ENCODE peak calls at places on chromosomes 11 and 22, in five cellular contexts. One of them, this sample, is unnamed. For H3K4me1, the result is how much of the 10 kb centered on the place peaks cover.

GRCh38 chr22:49657275-49657973 is 170.2 kb downstream of the BRD1 start:
- DNase-seq in heart right ventricle: peak
- DNase-seq in ascending aorta: no peak
- DNase-seq in HAP-1: peak
- DNase-seq in sigmoid colon: peak
- DNase-seq in this sample: peak

GRCh38 chr11:64298966-64299846 is 952 bp upstream of the CATSPERZ start:
- DNase-seq in ascending aorta: no peak
- DNase-seq in HAP-1: no peak
- DNase-seq in sigmoid colon: peak
- DNase-seq in heart right ventricle: peak
- DNase-seq in this sample: no peak

GRCh38 chr22:45336971-45337431 is 27.3 kb downstream of the FAM118A start:
- DNase-seq in sigmoid colon: peak
- DNase-seq in heart right ventricle: peak
- DNase-seq in ascending aorta: peak
- DNase-seq in HAP-1: no peak
- DNase-seq in this sample: peak

GRCh38 chr11:130206141-130206540 is 46.6 kb downstream of the ST14 start:
- DNase-seq in HAP-1: no peak
- DNase-seq in heart right ventricle: no peak
- DNase-seq in sigmoid colon: peak
- DNase-seq in ascending aorta: no peak
- DNase-seq in this sample: no peak

GRCh38 chr22:48333816-48334735 is 1493.6 kb downstream of the BRD1 start:
- DNase-seq in ascending aorta: no peak
- DNase-seq in HAP-1: no peak
- DNase-seq in heart right ventricle: no peak
- DNase-seq in sigmoid colon: no peak
- DNase-seq in this sample: no peak

GRCh38 chr22:26362471-26362870 is 66.6 kb upstream of the ASPHD2 start:
- DNase-seq in heart right ventricle: no peak
- DNase-seq in sigmoid colon: no peak
- DNase-seq in ascending aorta: no peak
- DNase-seq in HAP-1: no peak
- DNase-seq in this sample: no peak

GRCh38 chr11:112751312-112751711 is 209.9 kb upstream of the NCAM1 start:
- DNase-seq in ascending aorta: no peak
- DNase-seq in sigmoid colon: peak
- DNase-seq in heart right ventricle: peak
- DNase-seq in HAP-1: no peak
- DNase-seq in this sample: no peak

GRCh38 chr11:2725367-2726300 is 25.8 kb upstream of the KCNQ1OT1 start:
- DNase-seq in HAP-1: no peak
- DNase-seq in ascending aorta: no peak
- DNase-seq in heart right ventricle: peak
- DNase-seq in sigmoid colon: peak
- DNase-seq in this sample: no peak

GRCh38 chr11:95108671-95109551 is 19.3 kb downstream of the ENDOD1 start:
- DNase-seq in ascending aorta: no peak
- DNase-seq in heart right ventricle: no peak
- DNase-seq in sigmoid colon: no peak
- DNase-seq in HAP-1: no peak
- DNase-seq in this sample: no peak

GRCh38 chr22:40728731-40729189 is 49.5 kb downstream of the MCHR1 start:
- DNase-seq in HAP-1: no peak
- DNase-seq in ascending aorta: no peak
- DNase-seq in heart right ventricle: no peak
- DNase-seq in sigmoid colon: no peak
- DNase-seq in this sample: peak

GRCh38 chr11:2320591-2321310 is 18.9 kb downstream of the TSPAN32 start:
- DNase-seq in heart right ventricle: no peak
- DNase-seq in ascending aorta: no peak
- DNase-seq in sigmoid colon: no peak
- DNase-seq in HAP-1: no peak
- DNase-seq in this sample: no peak

GRCh38 chr11:16166571-16166970 is 189.8 kb downstream of the SOX6 start:
- DNase-seq in HAP-1: no peak
- DNase-seq in sigmoid colon: no peak
- DNase-seq in ascending aorta: no peak
- DNase-seq in heart right ventricle: no peak
- DNase-seq in this sample: no peak

GRCh38 chr11:65442952-65443351 is 20.4 kb downstream of the NEAT1 start:
- DNase-seq in ascending aorta: no peak
- DNase-seq in HAP-1: no peak
- DNase-seq in sigmoid colon: no peak
- DNase-seq in heart right ventricle: no peak
- DNase-seq in this sample: no peak

GRCh38 chr11:117936973-117937372 is 7.8 kb upstream of the TMPRSS13 start:
- DNase-seq in sigmoid colon: no peak
- DNase-seq in HAP-1: no peak
- DNase-seq in heart right ventricle: no peak
- DNase-seq in ascending aorta: no peak
- DNase-seq in this sample: no peak

GRCh38 chr11:90246468-90246867 is 23.6 kb upstream of the CHORDC1 start:
- DNase-seq in heart right ventricle: no peak
- DNase-seq in sigmoid colon: no peak
- DNase-seq in ascending aorta: no peak
- DNase-seq in HAP-1: no peak
- DNase-seq in this sample: no peak

GRCh38 chr11:76655466-76656086 is 15.0 kb downstream of the LRRC32 start:
- DNase-seq in HAP-1: no peak
- DNase-seq in heart right ventricle: no peak
- DNase-seq in ascending aorta: no peak
- DNase-seq in sigmoid colon: peak
- DNase-seq in this sample: no peak

GRCh38 chr11:61815790-61816735 is 740 bp downstream of the FADS1 start:
- DNase-seq in HAP-1: peak
- DNase-seq in heart right ventricle: peak
- DNase-seq in ascending aorta: peak
- DNase-seq in sigmoid colon: peak
- DNase-seq in this sample: no peak

GRCh38 chr11:1823376-1824220 is 11.2 kb upstream of the SYT8 start:
- DNase-seq in sigmoid colon: no peak
- DNase-seq in ascending aorta: no peak
- DNase-seq in HAP-1: no peak
- DNase-seq in heart right ventricle: no peak
- DNase-seq in this sample: no peak

GRCh38 chr22:35315855-35316745 is 16.4 kb downstream of the TOM1 start:
- DNase-seq in HAP-1: no peak
- DNase-seq in ascending aorta: no peak
- DNase-seq in heart right ventricle: peak
- DNase-seq in sigmoid colon: peak
- DNase-seq in this sample: no peak

GRCh38 chr11:27373856-27374602 is 11.0 kb upstream of the CCDC34 start:
- DNase-seq in heart right ventricle: no peak
- DNase-seq in sigmoid colon: no peak
- DNase-seq in ascending aorta: no peak
- DNase-seq in HAP-1: no peak
- DNase-seq in this sample: no peak

GRCh38 chr11:111561801-111562325 is 21.3 kb downstream of the LAYN start:
- DNase-seq in HAP-1: no peak
- DNase-seq in sigmoid colon: no peak
- DNase-seq in ascending aorta: no peak
- DNase-seq in heart right ventricle: no peak
- DNase-seq in this sample: no peak

GRCh38 chr22:19758896-19759458 is 1.6 kb upstream of the TBX1 start:
- DNase-seq in heart right ventricle: no peak
- DNase-seq in HAP-1: no peak
- DNase-seq in sigmoid colon: no peak
- DNase-seq in ascending aorta: no peak
- DNase-seq in this sample: no peak

GRCh38 chr22:40603088-40603605 is 33.4 kb downstream of the MRTFA start:
- DNase-seq in ascending aorta: no peak
- DNase-seq in sigmoid colon: no peak
- DNase-seq in HAP-1: peak
- DNase-seq in heart right ventricle: no peak
- DNase-seq in this sample: no peak

GRCh38 chr22:38172489-38173155 is 9.0 kb downstream of the PLA2G6 start:
- DNase-seq in HAP-1: no peak
- DNase-seq in sigmoid colon: peak
- DNase-seq in ascending aorta: peak
- DNase-seq in heart right ventricle: peak
- DNase-seq in this sample: no peak

GRCh38 chr22:45893516-45893915 is 83.4 kb downstream of the WNT7B start:
- DNase-seq in heart right ventricle: no peak
- DNase-seq in ascending aorta: no peak
- DNase-seq in HAP-1: no peak
- DNase-seq in sigmoid colon: no peak
- DNase-seq in this sample: no peak

GRCh38 chr11:109424893-109425292 is 2.9 kb downstream of the C11orf87 start:
- DNase-seq in heart right ventricle: peak
- DNase-seq in HAP-1: peak
- DNase-seq in sigmoid colon: no peak
- DNase-seq in ascending aorta: no peak
- DNase-seq in this sample: no peak

GRCh38 chr11:100709233-100709999 is 22.3 kb downstream of the ARHGAP42 start:
- DNase-seq in ascending aorta: no peak
- DNase-seq in sigmoid colon: no peak
- DNase-seq in heart right ventricle: no peak
- DNase-seq in HAP-1: no peak
- DNase-seq in this sample: no peak

GRCh38 chr22:45304971-45305370 is 4.8 kb upstream of the FAM118A start:
- DNase-seq in heart right ventricle: no peak
- DNase-seq in HAP-1: no peak
- DNase-seq in sigmoid colon: no peak
- DNase-seq in ascending aorta: no peak
- DNase-seq in this sample: no peak

GRCh38 chr11:76786053-76787014 is 3.2 kb downstream of the TSKU start:
- DNase-seq in ascending aorta: no peak
- DNase-seq in heart right ventricle: no peak
- DNase-seq in sigmoid colon: no peak
- DNase-seq in HAP-1: no peak
- DNase-seq in this sample: no peak

GRCh38 chr22:39468487-39469325 is 11.9 kb downstream of the MGAT3 start:
- DNase-seq in HAP-1: no peak
- DNase-seq in ascending aorta: no peak
- DNase-seq in heart right ventricle: no peak
- DNase-seq in sigmoid colon: no peak
- DNase-seq in this sample: no peak
- H3K4me1 ChIP-seq in HAP-1: under half
- H3K4me1 ChIP-seq in ascending aorta: under half
- H3K4me1 ChIP-seq in heart right ventricle: half or more
- H3K4me1 ChIP-seq in sigmoid colon: under half
- H3K4me1 ChIP-seq in this sample: under half

DNA sequence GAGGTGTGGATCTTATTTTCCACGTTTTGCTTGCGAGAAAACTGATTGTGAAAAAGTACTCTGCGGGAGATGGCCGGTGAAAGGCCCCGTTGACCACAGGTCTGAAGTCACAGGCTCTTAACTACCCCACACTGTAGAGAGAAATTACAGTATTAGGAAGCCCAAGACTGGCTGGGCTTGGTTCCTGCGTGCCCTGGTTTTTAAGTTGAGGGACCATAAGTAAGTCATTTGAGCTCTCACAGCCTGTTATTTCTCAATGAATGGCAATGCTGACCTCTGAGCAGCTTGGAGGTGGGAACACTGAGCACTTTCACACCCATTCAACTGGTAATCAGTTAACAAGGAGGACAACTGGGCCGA is 444 bp upstream of the RAB38 start:
- DNase-seq in sigmoid colon: no peak
- DNase-seq in ascending aorta: no peak
- DNase-seq in HAP-1: no peak
- DNase-seq in heart right ventricle: no peak
- DNase-seq in this sample: peak
- H3K4me1 ChIP-seq in sigmoid colon: under half
- H3K4me1 ChIP-seq in ascending aorta: under half
- H3K4me1 ChIP-seq in HAP-1: under half
- H3K4me1 ChIP-seq in heart right ventricle: under half
- H3K4me1 ChIP-seq in this sample: under half

GRCh38 chr11:44574620-44575287 is 9.3 kb downstream of the CD82 start:
- DNase-seq in HAP-1: no peak
- DNase-seq in sigmoid colon: no peak
- DNase-seq in heart right ventricle: no peak
- DNase-seq in ascending aorta: no peak
- DNase-seq in this sample: peak
- H3K4me1 ChIP-seq in HAP-1: under half
- H3K4me1 ChIP-seq in sigmoid colon: under half
- H3K4me1 ChIP-seq in heart right ventricle: under half
- H3K4me1 ChIP-seq in ascending aorta: under half
- H3K4me1 ChIP-seq in this sample: half or more

DNA sequence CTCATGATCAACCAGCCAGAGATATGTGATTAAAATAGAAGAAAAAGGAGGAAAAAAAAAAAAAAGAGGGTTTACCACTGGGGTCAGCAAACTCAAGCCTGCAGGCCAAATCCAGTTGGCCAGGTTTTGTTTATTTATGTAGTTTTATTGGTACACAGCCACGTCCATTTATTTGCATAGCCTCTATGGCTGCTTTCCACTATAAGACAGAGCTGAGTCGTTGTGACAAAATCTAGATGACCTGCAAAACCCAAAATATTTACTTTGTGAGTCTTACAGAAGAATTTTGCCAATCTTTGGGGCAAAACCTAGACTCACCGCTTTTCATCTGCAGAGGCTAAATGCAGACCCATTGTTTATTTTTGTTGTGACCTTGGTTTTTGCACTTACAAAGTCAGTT is 87.1 kb downstream of the TENM4 start:
- DNase-seq in heart right ventricle: no peak
- DNase-seq in sigmoid colon: no peak
- DNase-seq in HAP-1: no peak
- DNase-seq in ascending aorta: no peak
- DNase-seq in this sample: no peak
- H3K4me1 ChIP-seq in heart right ventricle: under half
- H3K4me1 ChIP-seq in sigmoid colon: under half
- H3K4me1 ChIP-seq in HAP-1: under half
- H3K4me1 ChIP-seq in ascending aorta: under half
- H3K4me1 ChIP-seq in this sample: under half

GRCh38 chr11:128501576-128502549 is 85.5 kb downstream of the ETS1 start:
- DNase-seq in HAP-1: no peak
- DNase-seq in sigmoid colon: no peak
- DNase-seq in ascending aorta: no peak
- DNase-seq in heart right ventricle: no peak
- DNase-seq in this sample: no peak
- H3K4me1 ChIP-seq in HAP-1: under half
- H3K4me1 ChIP-seq in sigmoid colon: half or more
- H3K4me1 ChIP-seq in ascending aorta: half or more
- H3K4me1 ChIP-seq in heart right ventricle: half or more
- H3K4me1 ChIP-seq in this sample: half or more

GRCh38 chr11:37710031-37710430 is 1112.0 kb upstream of the RAG2 start:
- DNase-seq in heart right ventricle: no peak
- DNase-seq in HAP-1: no peak
- DNase-seq in ascending aorta: no peak
- DNase-seq in sigmoid colon: no peak
- DNase-seq in this sample: no peak

GRCh38 chr11:37712246-37712645 is 1114.2 kb upstream of the RAG2 start:
- DNase-seq in ascending aorta: no peak
- DNase-seq in HAP-1: peak
- DNase-seq in sigmoid colon: no peak
- DNase-seq in heart right ventricle: no peak
- DNase-seq in this sample: no peak
- H3K4me1 ChIP-seq in ascending aorta: under half
- H3K4me1 ChIP-seq in HAP-1: under half
- H3K4me1 ChIP-seq in sigmoid colon: under half
- H3K4me1 ChIP-seq in heart right ventricle: under half
- H3K4me1 ChIP-seq in this sample: under half

GRCh38 chr11:103875855-103876510 is 160.5 kb upstream of the DDI1 start:
- DNase-seq in sigmoid colon: no peak
- DNase-seq in ascending aorta: no peak
- DNase-seq in HAP-1: no peak
- DNase-seq in heart right ventricle: no peak
- DNase-seq in this sample: no peak
- H3K4me1 ChIP-seq in sigmoid colon: under half
- H3K4me1 ChIP-seq in ascending aorta: under half
- H3K4me1 ChIP-seq in HAP-1: under half
- H3K4me1 ChIP-seq in heart right ventricle: under half
- H3K4me1 ChIP-seq in this sample: under half

This sample was measured in CD4-positive, CD25-positive, alpha-beta regulatory T cell.